ENCODE peak calls at places on chromosomes 2 and 18, in six cellular contexts. Q is HepG2, R is H1, Y is GM12891, P is GM12892, N is SK-N-SH. F is an unnamed sample.

GRCh38 chr2:219344756-219345458 is 12.4 kb upstream of the RESP18 start:
- DNase-seq in Q (no peak), R (no peak), Y (no peak), P (no peak), N (no peak), F (no peak)

GRCh38 chr18:73479472-73479871 is 611.7 kb upstream of the NETO1 start:
- DNase-seq in Q (no peak), R (no peak), Y (no peak), P (no peak), N (no peak), F (no peak)

GRCh38 chr2:121478996-121479735 is 51.5 kb upstream of the RNU4ATAC start:
- DNase-seq in Q (no peak), R (no peak), Y (no peak), P (no peak), N (no peak), F (no peak)

GRCh38 chr18:36685580-36685979 is 143.2 kb downstream of the TPGS2 start:
- DNase-seq in Q (no peak), R (no peak), Y (no peak), P (no peak), N (no peak), F (no peak)

GRCh38 chr18:9103488-9103887 is 989 bp downstream of the NDUFV2 start:
- DNase-seq in Q (no peak), R (no peak), Y (no peak), P (no peak), N (no peak), F (no peak)

GRCh38 chr2:68561372-68561771 is 82.0 kb upstream of the PROKR1 start:
- DNase-seq in Q (no peak), R (no peak), Y (no peak), P (no peak), N (no peak), F (no peak)

GRCh38 chr18:14928396-14928795 is 180.4 kb downstream of the ANKRD30B start:
- DNase-seq in Q (no peak), R (no peak), Y (no peak), P (no peak), N (no peak), F (no peak)

GRCh38 chr18:75548353-75548752 is 120.8 kb upstream of the SMIM21 start:
- DNase-seq in Q (no peak), R (no peak), Y (no peak), P (no peak), N (peak; percentile 17), F (no peak)

GRCh38 chr2:127411609-127412370 is 6.4 kb upstream of the PROC start:
- DNase-seq in Q (no peak), R (no peak), Y (no peak), P (no peak), N (no peak), F (no peak)

GRCh38 chr2:38178556-38179419 is 102.8 kb upstream of the CYP1B1 start:
- DNase-seq in Q (no peak), R (no peak), Y (no peak), P (no peak), N (no peak), F (no peak)

GRCh38 chr18:57802166-57802868 is 798 bp downstream of the ATP8B1 start:
- DNase-seq in Q (no peak), R (no peak), Y (peak; percentile 29), P (no peak), N (peak; percentile 52), F (no peak)

GRCh38 chr2:120322329-120322728 is 23.6 kb upstream of the INHBB start:
- DNase-seq in Q (no peak), R (no peak), Y (no peak), P (no peak), N (no peak), F (no peak)

GRCh38 chr18:33937270-33937816 is 287.4 kb downstream of the NOL4 start:
- DNase-seq in Q (no peak), R (no peak), Y (no peak), P (no peak), N (no peak), F (no peak)

GRCh38 chr2:168550670-168551069 is 94.6 kb downstream of the CERS6 start:
- DNase-seq in Q (no peak), R (peak; percentile 7), Y (no peak), P (no peak), N (no peak), F (no peak)

GRCh38 chr2:8548871-8549221 is 133.0 kb upstream of the ID2 start:
- DNase-seq in Q (no peak), R (no peak), Y (no peak), P (no peak), N (no peak), F (no peak)

GRCh38 chr2:64932327-64933216 is 56.6 kb upstream of the SLC1A4 start:
- DNase-seq in Q (no peak), R (no peak), Y (no peak), P (peak; percentile 41), N (no peak), F (no peak)

GRCh38 chr2:224222320-224222719 is 179.6 kb downstream of the FAM124B start:
- DNase-seq in Q (no peak), R (no peak), Y (no peak), P (no peak), N (no peak), F (no peak)

GRCh38 chr2:144943293-144943941 is 423.5 kb upstream of the ZEB2 start:
- DNase-seq in Q (no peak), R (no peak), Y (no peak), P (no peak), N (no peak), F (no peak)

GRCh38 chr2:1738646-1739302 is 5.5 kb downstream of the PXDN start:
- DNase-seq in Q (no peak), R (no peak), Y (no peak), P (no peak), N (no peak), F (no peak)

GRCh38 chr2:238476258-238476657 is 49.5 kb downstream of the ASB1 start:
- DNase-seq in Q (no peak), R (no peak), Y (no peak), P (no peak), N (no peak), F (no peak)

GRCh38 chr18:48142994-48143393 is 212.5 kb upstream of the SMAD2 start:
- DNase-seq in Q (no peak), R (no peak), Y (no peak), P (no peak), N (no peak), F (no peak)

GRCh38 chr18:58496231-58496630 is 132.7 kb downstream of the ALPK2 start:
- DNase-seq in Q (no peak), R (no peak), Y (no peak), P (no peak), N (no peak), F (no peak)

GRCh38 chr2:63041592-63041991 is 9.0 kb upstream of the OTX1 start:
- DNase-seq in Q (no peak), R (no peak), Y (no peak), P (no peak), N (no peak), F (peak; percentile 19)

GRCh38 chr2:101617786-101618185 is 79.7 kb upstream of the MAP4K4 start:
- DNase-seq in Q (no peak), R (no peak), Y (no peak), P (no peak), N (no peak), F (no peak)

GRCh38 chr2:143623270-143623669 is 494.1 kb downstream of the ARHGAP15 start:
- DNase-seq in Q (no peak), R (no peak), Y (no peak), P (no peak), N (no peak), F (no peak)

GRCh38 chr2:109256921-109257320 is 127.9 kb downstream of the SH3RF3 start:
- DNase-seq in Q (no peak), R (no peak), Y (no peak), P (no peak), N (no peak), F (no peak)

GRCh38 chr2:174080672-174081121 is 115.5 kb upstream of the SP3 start:
- DNase-seq in Q (no peak), R (no peak), Y (no peak), P (no peak), N (no peak), F (peak; percentile 32)

DNA sequence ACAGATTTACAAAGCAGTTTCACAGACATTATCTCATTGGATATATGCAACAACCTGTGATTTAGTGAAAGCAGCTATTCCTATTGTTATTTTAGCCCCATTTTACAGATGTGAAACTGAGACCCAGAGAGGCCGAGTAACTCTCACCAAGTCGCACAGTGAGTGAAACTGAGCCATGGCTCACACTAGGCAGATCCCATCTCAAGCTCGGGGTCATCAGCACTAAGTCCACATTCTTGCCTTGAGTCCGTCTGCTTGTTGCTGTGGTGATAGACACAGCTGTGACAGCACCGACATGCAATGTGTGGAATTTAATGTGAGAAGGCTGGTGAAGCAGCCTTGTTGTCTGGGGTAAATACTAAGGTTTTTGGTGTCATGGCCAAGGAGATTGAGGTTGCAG is 40.3 kb upstream of the GMCL1 start:
- DNase-seq in Q (peak; percentile 82), R (peak; percentile 13), Y (no peak), P (no peak), N (no peak), F (no peak)
- TF ChIP-seq TAF1 in Q (no peak), R (no peak), Y (no peak), P (no peak), N (no peak), F (no peak)

DNA sequence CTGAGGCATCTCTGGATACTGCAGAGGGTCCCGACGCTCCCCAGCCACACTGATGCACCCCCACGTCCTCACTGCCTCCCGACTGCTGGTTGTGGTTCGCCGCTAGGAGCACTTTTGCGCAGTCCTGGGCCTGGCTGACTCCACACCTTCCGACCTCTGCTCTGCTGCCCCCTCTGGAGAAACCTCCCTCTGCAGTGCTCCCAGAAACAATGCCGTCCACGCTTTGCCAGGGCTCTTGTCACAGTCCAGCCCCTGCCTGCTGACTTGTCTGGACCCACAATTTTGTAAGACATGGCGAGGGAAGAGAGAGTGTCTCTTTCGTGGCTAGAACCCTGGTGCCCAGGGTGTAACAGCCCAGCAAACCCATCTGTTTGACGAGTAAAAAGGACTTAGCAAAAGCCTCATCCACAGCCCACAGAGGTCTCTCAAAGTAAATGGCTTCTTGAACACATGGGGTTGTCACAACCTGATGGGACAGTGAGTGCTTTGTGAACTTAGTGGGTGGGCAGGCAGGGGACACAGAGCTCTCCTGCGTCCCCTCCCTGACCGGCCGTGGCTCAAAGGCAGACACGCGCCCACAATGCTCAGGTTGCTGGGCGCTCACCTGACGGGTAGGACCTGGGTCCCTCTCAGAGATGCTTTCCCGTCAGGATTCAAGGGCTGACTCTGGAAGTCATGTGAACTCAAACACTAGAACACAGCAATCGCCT is 4.0 kb downstream of the COPS9 start:
- DNase-seq in Q (no peak), R (no peak), Y (no peak), P (no peak), N (no peak), F (no peak)
- TF ChIP-seq TAF1 in Q (no peak), R (no peak), Y (no peak), P (no peak), N (no peak), F (no peak)

GRCh38 chr2:231355802-231356473 is 39.6 kb upstream of the B3GNT7 start:
- DNase-seq in Q (no peak), R (no peak), Y (no peak), P (no peak), N (peak; percentile 77), F (no peak)
- TF ChIP-seq TAF1 in Q (no peak), R (no peak), Y (no peak), P (no peak), N (no peak), F (no peak)

DNA sequence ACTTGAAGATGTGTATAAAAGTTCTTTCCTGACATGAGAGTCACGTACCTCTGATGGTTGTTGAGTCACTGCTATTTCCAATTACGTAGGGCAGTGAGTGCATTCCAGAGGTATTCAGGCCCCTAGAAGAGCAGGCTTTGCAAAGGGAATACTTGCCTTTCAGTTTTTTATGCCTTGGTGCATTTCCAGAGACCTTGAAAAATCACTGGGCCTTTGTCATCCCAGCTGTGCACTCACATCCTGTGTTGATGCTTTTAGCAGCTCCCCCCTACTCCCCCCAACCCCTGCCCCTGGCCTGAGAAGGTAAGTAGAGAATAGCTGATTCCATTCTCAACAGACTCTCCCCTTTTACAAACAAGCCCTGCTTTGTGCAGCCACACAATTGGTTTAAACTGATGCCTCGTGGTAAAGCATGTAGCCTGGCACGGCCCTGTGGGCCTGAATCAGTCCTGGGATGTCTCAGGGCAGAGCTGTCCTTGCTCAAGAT is 174.2 kb downstream of the PRPF40A start:
- DNase-seq in Q (peak; percentile 94), R (no peak), Y (no peak), P (no peak), N (peak; percentile 14), F (no peak)
- TF ChIP-seq TAF1 in Q (no peak), R (no peak), Y (no peak), P (no peak), N (no peak), F (no peak)